ENCODE peak calls at places on chromosomes 13 and 19, in five cellular contexts. One of them, this sample, is unnamed.
A peak's percentile ranks its signal among the peaks of the same experiment; 100 is the strongest.

GRCh38 chr19:55031178-55031577 is 6.9 kb downstream of the GP6 start:
- DNase-seq in K562: no peak
- DNase-seq in SK-N-SH: no peak
- DNase-seq in sigmoid colon: peak; percentile 30
- DNase-seq in HL-60: no peak
- DNase-seq in this sample: no peak

GRCh38 chr19:13277104-13277809 is 127.0 kb downstream of the IER2 start:
- DNase-seq in K562: peak; percentile 80
- DNase-seq in SK-N-SH: peak; percentile 76
- DNase-seq in sigmoid colon: no peak
- DNase-seq in HL-60: peak; percentile 67
- DNase-seq in this sample: peak; percentile 81

GRCh38 chr19:30666301-30666803 is 294.2 kb downstream of the ZNF536 start:
- DNase-seq in K562: peak; percentile 70
- DNase-seq in SK-N-SH: peak; percentile 78
- DNase-seq in sigmoid colon: no peak
- DNase-seq in HL-60: peak; percentile 2
- DNase-seq in this sample: peak; percentile 74

GRCh38 chr19:37197768-37198167 is 12.6 kb downstream of the ZNF585B start:
- DNase-seq in K562: no peak
- DNase-seq in SK-N-SH: no peak
- DNase-seq in sigmoid colon: no peak
- DNase-seq in HL-60: no peak
- DNase-seq in this sample: no peak

GRCh38 chr13:38564751-38565150 is 122.1 kb upstream of the FREM2 start:
- DNase-seq in K562: no peak
- DNase-seq in SK-N-SH: no peak
- DNase-seq in sigmoid colon: no peak
- DNase-seq in HL-60: no peak
- DNase-seq in this sample: no peak

GRCh38 chr19:3852614-3853254 is 16.1 kb downstream of the ZFR2 start:
- DNase-seq in K562: peak; percentile 39
- DNase-seq in SK-N-SH: no peak
- DNase-seq in sigmoid colon: no peak
- DNase-seq in HL-60: peak; percentile 37
- DNase-seq in this sample: no peak

GRCh38 chr13:40476175-40476958 is 190.1 kb downstream of the FOXO1 start:
- DNase-seq in K562: no peak
- DNase-seq in SK-N-SH: no peak
- DNase-seq in sigmoid colon: no peak
- DNase-seq in HL-60: no peak
- DNase-seq in this sample: no peak

GRCh38 chr13:33058816-33059215 is 42.6 kb downstream of the KL start:
- DNase-seq in K562: no peak
- DNase-seq in SK-N-SH: no peak
- DNase-seq in sigmoid colon: no peak
- DNase-seq in HL-60: no peak
- DNase-seq in this sample: no peak

GRCh38 chr13:32314271-32314967 is 744 bp downstream of the ZAR1L start:
- DNase-seq in K562: no peak
- DNase-seq in SK-N-SH: no peak
- DNase-seq in sigmoid colon: peak; percentile 78
- DNase-seq in HL-60: peak; percentile 98
- DNase-seq in this sample: peak; percentile 88

GRCh38 chr13:43846496-43846895 is 33.0 kb downstream of the CCDC122 start:
- DNase-seq in K562: no peak
- DNase-seq in SK-N-SH: no peak
- DNase-seq in sigmoid colon: no peak
- DNase-seq in HL-60: no peak
- DNase-seq in this sample: no peak

GRCh38 chr19:34482380-34483250 is 1.1 kb downstream of the WTIP start:
- DNase-seq in K562: no peak
- DNase-seq in SK-N-SH: peak; percentile 70
- DNase-seq in sigmoid colon: no peak
- DNase-seq in HL-60: no peak
- DNase-seq in this sample: no peak

GRCh38 chr19:34481861-34482379 is 362 bp downstream of the WTIP start:
- DNase-seq in K562: no peak
- DNase-seq in SK-N-SH: peak; percentile 77
- DNase-seq in sigmoid colon: no peak
- DNase-seq in HL-60: no peak
- DNase-seq in this sample: no peak

GRCh38 chr19:34480491-34480890 is 1.1 kb upstream of the WTIP start:
- DNase-seq in K562: no peak
- DNase-seq in SK-N-SH: no peak
- DNase-seq in sigmoid colon: no peak
- DNase-seq in HL-60: no peak
- DNase-seq in this sample: no peak

GRCh38 chr19:34479396-34479795 is 2.2 kb upstream of the WTIP start:
- DNase-seq in K562: no peak
- DNase-seq in SK-N-SH: no peak
- DNase-seq in sigmoid colon: no peak
- DNase-seq in HL-60: no peak
- DNase-seq in this sample: no peak

DNA sequence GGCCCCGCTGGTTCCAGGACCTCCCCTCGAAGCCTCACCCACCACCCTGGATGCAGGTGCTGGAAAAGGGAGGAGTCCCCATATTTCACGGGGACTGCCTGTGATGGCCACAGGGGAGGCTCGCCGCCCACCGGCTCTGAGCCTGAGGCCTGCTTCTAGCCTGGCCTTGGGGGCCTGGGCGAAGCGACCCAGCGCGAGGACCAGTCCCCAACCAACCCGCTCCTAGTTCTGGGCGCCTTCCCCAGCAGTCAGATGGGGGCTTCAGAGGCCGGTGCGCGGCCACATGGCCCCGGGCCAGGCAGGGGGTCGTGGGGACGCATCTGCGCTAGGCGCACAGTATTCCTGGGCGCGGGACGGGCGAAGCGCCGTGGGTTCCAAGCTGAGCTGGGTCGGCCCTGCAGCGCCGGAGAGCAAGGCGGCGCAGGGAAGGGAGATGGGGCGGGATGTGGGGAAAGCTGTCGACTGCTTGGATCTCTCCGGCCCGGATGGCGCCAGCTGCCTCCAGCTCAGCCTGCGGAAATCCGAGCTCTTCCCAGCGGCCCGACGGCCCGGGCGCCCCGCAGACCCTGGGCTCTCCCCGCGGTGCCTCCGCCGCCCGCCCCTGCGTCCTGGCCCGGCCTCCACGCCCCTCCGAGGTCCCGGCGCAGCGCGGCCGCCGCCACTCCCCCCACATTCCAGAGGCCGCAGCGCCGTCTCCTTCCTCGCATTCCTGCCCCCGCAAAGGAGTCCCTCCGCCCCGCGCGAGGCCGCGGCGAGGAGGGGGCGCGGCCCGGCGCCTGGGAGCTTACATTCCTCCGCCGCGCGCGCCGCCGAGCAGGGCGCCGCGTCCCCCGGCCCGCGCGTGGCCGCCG is at the start of gene WTIP:
- DNase-seq in K562: no peak
- DNase-seq in SK-N-SH: peak; percentile 78
- DNase-seq in sigmoid colon: peak; percentile 86
- DNase-seq in HL-60: no peak
- DNase-seq in this sample: no peak
- TF ChIP-seq POLR2AphosphoS5 in K562: no peak
- TF ChIP-seq POLR2AphosphoS5 in SK-N-SH: peak; percentile 54
- TF ChIP-seq POLR2AphosphoS5 in sigmoid colon: no peak
- TF ChIP-seq POLR2AphosphoS5 in HL-60: no peak
- TF ChIP-seq POLR2AphosphoS5 in this sample: peak; percentile 70

DNA sequence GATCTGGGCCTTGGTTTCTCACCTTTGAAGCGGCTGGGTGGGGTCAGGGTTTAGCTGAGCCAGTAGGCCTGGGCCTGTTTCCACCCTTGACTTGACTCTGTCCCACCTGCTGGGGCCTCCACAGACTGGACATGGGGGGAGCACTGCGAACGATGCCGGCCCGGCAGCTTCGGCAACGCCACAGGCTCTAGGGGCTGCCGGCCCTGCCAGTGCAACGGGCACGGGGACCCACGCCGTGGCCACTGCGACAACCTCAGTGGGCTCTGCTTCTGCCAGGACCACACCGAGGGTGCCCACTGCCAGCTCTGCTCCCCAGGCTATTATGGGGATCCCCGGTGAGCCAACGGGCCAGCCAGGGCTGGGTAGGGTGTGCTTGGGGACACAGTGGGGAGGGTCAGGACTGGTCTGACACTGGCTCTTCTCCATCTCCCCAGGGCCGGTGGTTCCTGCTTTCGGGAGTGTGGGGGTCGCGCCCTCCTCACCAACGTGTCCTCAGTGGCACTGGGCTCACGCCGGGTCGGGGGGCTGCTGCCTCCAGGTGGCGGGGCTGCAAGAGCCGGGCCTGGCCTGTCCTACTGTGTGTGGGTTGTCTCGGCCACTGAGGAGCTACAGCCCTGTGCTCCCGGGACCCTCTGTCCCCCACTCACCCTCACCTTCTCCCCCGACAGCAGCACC is 28.0 kb downstream of the MEGF8 start:
- DNase-seq in K562: no peak
- DNase-seq in SK-N-SH: no peak
- DNase-seq in sigmoid colon: no peak
- DNase-seq in HL-60: no peak
- DNase-seq in this sample: no peak
- H3K27ac ChIP-seq in K562: no peak overlapping the region
- H3K27ac ChIP-seq in SK-N-SH: no peak overlapping the region
- H3K27ac ChIP-seq in sigmoid colon: no peak overlapping the region
- H3K27ac ChIP-seq in HL-60: no peak overlapping the region
- H3K27ac ChIP-seq in this sample: no peak overlapping the region

DNA sequence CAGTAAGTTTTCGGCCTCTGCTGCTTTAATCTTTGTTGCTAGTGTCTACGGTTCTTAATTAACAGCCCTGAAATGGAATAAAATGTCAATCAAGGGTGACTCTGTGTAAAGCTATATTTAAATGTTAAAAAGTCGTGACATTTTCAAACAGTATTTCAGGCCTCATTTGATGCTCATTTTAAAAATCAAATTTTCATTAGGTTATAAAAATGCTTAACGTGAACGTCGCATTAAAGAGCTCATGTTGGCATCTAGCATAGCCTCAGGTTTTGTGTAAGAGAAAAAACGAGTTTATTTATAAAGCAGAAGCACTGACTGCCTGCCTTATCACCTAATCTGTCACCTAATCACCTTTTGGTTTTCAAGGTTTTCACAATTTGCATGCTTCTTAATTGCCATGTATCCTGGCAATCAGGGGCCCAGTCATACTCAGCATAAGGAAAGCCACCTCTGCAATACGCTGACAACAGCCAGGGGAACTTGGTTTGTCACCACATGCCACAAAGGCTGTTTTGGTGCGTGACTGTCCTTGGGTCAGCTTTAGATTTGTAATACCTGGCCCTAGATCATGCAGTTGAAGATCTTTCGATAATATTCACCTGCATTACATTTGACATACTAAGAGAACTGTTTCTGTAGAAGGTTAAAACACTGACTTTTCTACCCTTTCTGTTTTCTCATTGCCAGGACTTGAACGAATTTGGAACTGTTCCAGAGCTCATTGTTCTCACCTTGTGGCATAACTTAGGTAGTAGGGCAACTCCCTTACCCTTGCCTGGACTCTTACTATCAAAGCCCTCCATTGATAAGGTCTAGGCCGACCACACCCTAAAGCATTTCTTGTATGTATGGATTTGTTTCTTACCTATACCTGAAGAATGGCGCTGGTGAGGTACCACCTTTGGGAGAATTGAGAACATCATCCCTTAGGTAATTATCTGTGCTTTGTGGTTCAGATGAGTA is 112.5 kb downstream of the TEX26 start:
- DNase-seq in K562: no peak
- DNase-seq in SK-N-SH: no peak
- DNase-seq in sigmoid colon: no peak
- DNase-seq in HL-60: no peak
- DNase-seq in this sample: no peak
- TF ChIP-seq POLR2AphosphoS5 in K562: no peak
- TF ChIP-seq POLR2AphosphoS5 in SK-N-SH: no peak
- TF ChIP-seq POLR2AphosphoS5 in sigmoid colon: no peak
- TF ChIP-seq POLR2AphosphoS5 in HL-60: no peak
- TF ChIP-seq POLR2AphosphoS5 in this sample: no peak

GRCh38 chr13:112722433-112723250 is 32.8 kb downstream of the ATP11A start:
- DNase-seq in K562: peak; percentile 46
- DNase-seq in SK-N-SH: no peak
- DNase-seq in sigmoid colon: no peak
- DNase-seq in HL-60: no peak
- DNase-seq in this sample: peak; percentile 34
- H3K27ac ChIP-seq in K562: peak overlapping the region; percentile 83
- H3K27ac ChIP-seq in SK-N-SH: peak overlapping the region; percentile 44
- H3K27ac ChIP-seq in sigmoid colon: no peak overlapping the region
- H3K27ac ChIP-seq in HL-60: no peak overlapping the region
- H3K27ac ChIP-seq in this sample: peak overlapping the region; percentile 59

GRCh38 chr19:6516659-6517291 is 14.1 kb upstream of the TNFSF9 start:
- DNase-seq in K562: peak; percentile 86
- DNase-seq in SK-N-SH: peak; percentile 92
- DNase-seq in sigmoid colon: peak; percentile 92
- DNase-seq in HL-60: peak; percentile 88
- DNase-seq in this sample: peak; percentile 98

GRCh38 chr19:6524326-6524725 is 6.5 kb upstream of the TNFSF9 start:
- DNase-seq in K562: no peak
- DNase-seq in SK-N-SH: no peak
- DNase-seq in sigmoid colon: no peak
- DNase-seq in HL-60: no peak
- DNase-seq in this sample: no peak

GRCh38 chr19:6522712-6523111 is 8.1 kb upstream of the TNFSF9 start:
- DNase-seq in K562: no peak
- DNase-seq in SK-N-SH: no peak
- DNase-seq in sigmoid colon: no peak
- DNase-seq in HL-60: no peak
- DNase-seq in this sample: no peak

GRCh38 chr19:6519289-6519688 is 11.5 kb upstream of the TNFSF9 start:
- DNase-seq in K562: no peak
- DNase-seq in SK-N-SH: no peak
- DNase-seq in sigmoid colon: no peak
- DNase-seq in HL-60: no peak
- DNase-seq in this sample: no peak

GRCh38 chr19:6521718-6522646 is 8.8 kb upstream of the TNFSF9 start:
- DNase-seq in K562: peak; percentile 64
- DNase-seq in SK-N-SH: no peak
- DNase-seq in sigmoid colon: no peak
- DNase-seq in HL-60: no peak
- DNase-seq in this sample: peak; percentile 92
- TF ChIP-seq POLR2AphosphoS5 in K562: no peak
- TF ChIP-seq POLR2AphosphoS5 in SK-N-SH: no peak
- TF ChIP-seq POLR2AphosphoS5 in sigmoid colon: no peak
- TF ChIP-seq POLR2AphosphoS5 in HL-60: no peak
- TF ChIP-seq POLR2AphosphoS5 in this sample: peak; percentile 64